ENCODE peak calls at places on chromosome 22, in ten cellular contexts. N is sigmoid colon; L is adrenal gland; Q is activated CD8-positive, alpha-beta T cell treated with anti-CD3 and anti-CD28 coated beads for 36 hours; K is AG10803; Z is progenitor cell of endocrine pancreas; T is astrocyte of the spinal cord; R is neural crest cell; F is mucosa of descending colon; A is fibroblast of pulmonary artery. B is an unnamed sample.

GRCh38 chr22:18035740-18036139 is 11.4 kb upstream of the MICAL3 start:
- DNase-seq in N (no peak), L (peak), Q (no peak), K (no peak), Z (no peak), T (no peak), R (no peak), F (no peak), A (no peak), B (no peak)

GRCh38 chr22:30209642-30210041 is 36.9 kb downstream of the LIF start:
- DNase-seq in N (no peak), L (no peak), Q (no peak), K (no peak), Z (no peak), T (no peak), R (no peak), F (no peak), A (no peak), B (no peak)

GRCh38 chr22:16793831-16794230 is 31.4 kb downstream of the XKR3 start:
- DNase-seq in N (no peak), L (no peak), Q (no peak), K (no peak), Z (no peak), T (no peak), R (no peak), F (no peak), A (no peak), B (no peak)

GRCh38 chr22:33476206-33476605 is 418.0 kb upstream of the SYN3 start:
- DNase-seq in N (no peak), L (no peak), Q (no peak), K (no peak), Z (no peak), T (no peak), R (no peak), F (no peak), A (no peak), B (no peak)

GRCh38 chr22:47067331-47067890 is 305.0 kb downstream of the TBC1D22A start:
- DNase-seq in N (no peak), L (no peak), Q (no peak), K (no peak), Z (no peak), T (no peak), R (no peak), F (no peak), A (no peak), B (no peak)

GRCh38 chr22:27405672-27406388 is 395.7 kb downstream of the MN1 start:
- DNase-seq in N (no peak), L (peak), Q (peak), K (peak), Z (peak), T (peak), R (peak), F (peak), A (peak), B (no peak)

GRCh38 chr22:16933274-16933923 is 74.6 kb downstream of the GAB4 start:
- DNase-seq in N (no peak), L (no peak), Q (no peak), K (no peak), Z (no peak), T (no peak), R (no peak), F (no peak), A (no peak), B (no peak)

GRCh38 chr22:50579752-50580151 is 1.5 kb upstream of the CPT1B start:
- DNase-seq in N (no peak), L (no peak), Q (no peak), K (no peak), Z (no peak), T (no peak), R (no peak), F (no peak), A (no peak), B (no peak)

GRCh38 chr22:47110817-47111443 is 348.5 kb downstream of the TBC1D22A start:
- DNase-seq in N (no peak), L (no peak), Q (no peak), K (peak), Z (no peak), T (no peak), R (no peak), F (no peak), A (peak), B (no peak)

GRCh38 chr22:31681625-31682345 is 19.8 kb upstream of the PISD start:
- DNase-seq in N (peak), L (peak), Q (no peak), K (peak), Z (no peak), T (peak), R (no peak), F (no peak), A (peak), B (no peak)

GRCh38 chr22:48739348-48740085 is 1088.2 kb downstream of the BRD1 start:
- DNase-seq in N (no peak), L (no peak), Q (no peak), K (no peak), Z (no peak), T (no peak), R (no peak), F (no peak), A (no peak), B (no peak)

GRCh38 chr22:47064416-47064815 is 302.0 kb downstream of the TBC1D22A start:
- DNase-seq in N (no peak), L (no peak), Q (no peak), K (no peak), Z (no peak), T (no peak), R (no peak), F (no peak), A (no peak), B (no peak)

GRCh38 chr22:30864441-30865420 is 103.8 kb downstream of the MORC2 start:
- DNase-seq in N (peak), L (no peak), Q (no peak), K (no peak), Z (no peak), T (no peak), R (no peak), F (no peak), A (no peak), B (no peak)

GRCh38 chr22:26322179-26322905 is 106.7 kb upstream of the ASPHD2 start:
- DNase-seq in N (no peak), L (no peak), Q (no peak), K (peak), Z (no peak), T (peak), R (no peak), F (no peak), A (peak), B (no peak)

GRCh38 chr22:48096846-48097665 is 1334.6 kb downstream of the TBC1D22A start:
- DNase-seq in N (peak), L (no peak), Q (no peak), K (no peak), Z (no peak), T (no peak), R (no peak), F (no peak), A (no peak), B (no peak)

GRCh38 chr22:46432164-46433068 is 96.9 kb downstream of the TRMU start:
- DNase-seq in N (no peak), L (peak), Q (peak), K (peak), Z (no peak), T (no peak), R (no peak), F (peak), A (no peak), B (peak)

GRCh38 chr22:38435010-38435409 is 20.0 kb downstream of the KCNJ4 start:
- DNase-seq in N (no peak), L (no peak), Q (peak), K (no peak), Z (no peak), T (no peak), R (no peak), F (no peak), A (no peak), B (no peak)
- TF ChIP-seq CTCF in N (no peak), L (no peak), Q (no peak), K (no peak), Z (no peak), T (no peak), R (no peak), F (no peak), A (no peak), B (no peak)

GRCh38 chr22:43092085-43092484 is 2.9 kb upstream of the TTLL1 start:
- DNase-seq in N (no peak), L (no peak), Q (no peak), K (no peak), Z (no peak), T (no peak), R (no peak), F (no peak), A (no peak), B (no peak)

GRCh38 chr22:43096420-43096819 is 7.2 kb upstream of the TTLL1 start:
- DNase-seq in N (no peak), L (no peak), Q (no peak), K (no peak), Z (no peak), T (no peak), R (no peak), F (no peak), A (no peak), B (no peak)

GRCh38 chr22:43090130-43090789 is 1.1 kb upstream of the TTLL1 start:
- DNase-seq in N (peak), L (peak), Q (peak), K (peak), Z (no peak), T (peak), R (no peak), F (peak), A (peak), B (no peak)

GRCh38 chr22:43094551-43094950 is 5.4 kb upstream of the TTLL1 start:
- DNase-seq in N (no peak), L (no peak), Q (no peak), K (no peak), Z (no peak), T (no peak), R (no peak), F (no peak), A (no peak), B (no peak)

DNA sequence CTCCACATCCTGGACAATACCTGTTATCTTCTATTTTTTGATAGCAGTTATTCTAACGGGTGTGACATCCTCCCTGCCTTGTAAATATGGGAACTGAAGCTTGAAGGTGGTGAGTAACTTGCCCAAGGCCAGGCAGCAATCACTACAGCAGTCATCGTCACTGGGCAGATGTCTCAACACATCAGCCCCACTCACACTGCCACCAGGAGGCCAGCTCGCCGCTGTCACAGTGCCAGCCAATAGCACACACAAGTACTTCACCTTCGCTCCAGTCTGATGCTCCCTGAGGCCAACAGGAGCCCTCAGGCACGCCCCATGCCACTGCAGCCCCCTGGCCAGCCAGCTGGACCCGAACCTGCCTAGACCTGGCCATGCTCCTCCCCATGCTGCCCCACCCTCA is 4.9 kb upstream of the TTLL1 start:
- DNase-seq in N (no peak), L (peak), Q (no peak), K (peak), Z (no peak), T (no peak), R (no peak), F (peak), A (peak), B (no peak)
- TF ChIP-seq CTCF in N (no peak), L (peak), Q (no peak), K (no peak), Z (no peak), T (peak), R (peak), F (no peak), A (no peak), B (no peak)

GRCh38 chr22:37223965-37224551 is 11.8 kb upstream of the SSTR3 start:
- DNase-seq in N (no peak), L (no peak), Q (peak), K (no peak), Z (no peak), T (no peak), R (no peak), F (no peak), A (no peak), B (no peak)

GRCh38 chr22:37224757-37225420 is 12.6 kb upstream of the SSTR3 start:
- DNase-seq in N (no peak), L (no peak), Q (peak), K (no peak), Z (no peak), T (no peak), R (no peak), F (no peak), A (no peak), B (no peak)

GRCh38 chr22:37220543-37220968 is 8.3 kb upstream of the SSTR3 start:
- DNase-seq in N (no peak), L (no peak), Q (peak), K (no peak), Z (no peak), T (no peak), R (no peak), F (no peak), A (no peak), B (no peak)

GRCh38 chr22:37221424-37222336 is 9.4 kb upstream of the SSTR3 start:
- DNase-seq in N (no peak), L (no peak), Q (peak), K (no peak), Z (no peak), T (no peak), R (no peak), F (no peak), A (no peak), B (no peak)

GRCh38 chr22:37222440-37222971 is 10.2 kb upstream of the SSTR3 start:
- DNase-seq in N (no peak), L (no peak), Q (peak), K (no peak), Z (no peak), T (no peak), R (no peak), F (no peak), A (no peak), B (no peak)
- TF ChIP-seq CTCF in N (no peak), L (no peak), Q (no peak), K (no peak), Z (no peak), T (no peak), R (no peak), F (no peak), A (no peak), B (no peak)

GRCh38 chr22:22021160-22021750 is 38.7 kb upstream of the TOP3B start:
- DNase-seq in N (no peak), L (no peak), Q (no peak), K (no peak), Z (no peak), T (no peak), R (no peak), F (no peak), A (no peak), B (no peak)

GRCh38 chr22:22023581-22024137 is 41.1 kb upstream of the TOP3B start:
- DNase-seq in N (no peak), L (no peak), Q (no peak), K (no peak), Z (no peak), T (no peak), R (no peak), F (no peak), A (no peak), B (no peak)

GRCh38 chr22:22020425-22020852 is 37.9 kb upstream of the TOP3B start:
- DNase-seq in N (no peak), L (no peak), Q (no peak), K (no peak), Z (no peak), T (no peak), R (no peak), F (no peak), A (no peak), B (no peak)

GRCh38 chr22:22022977-22023534 is 40.5 kb upstream of the TOP3B start:
- DNase-seq in N (no peak), L (no peak), Q (no peak), K (no peak), Z (no peak), T (no peak), R (no peak), F (no peak), A (no peak), B (no peak)

GRCh38 chr22:22022255-22022840 is 39.8 kb upstream of the TOP3B start:
- DNase-seq in N (no peak), L (no peak), Q (no peak), K (no peak), Z (no peak), T (no peak), R (no peak), F (no peak), A (no peak), B (no peak)
- TF ChIP-seq CTCF in N (no peak), L (no peak), Q (no peak), K (no peak), Z (no peak), T (no peak), R (no peak), F (no peak), A (no peak), B (no peak)

DNA sequence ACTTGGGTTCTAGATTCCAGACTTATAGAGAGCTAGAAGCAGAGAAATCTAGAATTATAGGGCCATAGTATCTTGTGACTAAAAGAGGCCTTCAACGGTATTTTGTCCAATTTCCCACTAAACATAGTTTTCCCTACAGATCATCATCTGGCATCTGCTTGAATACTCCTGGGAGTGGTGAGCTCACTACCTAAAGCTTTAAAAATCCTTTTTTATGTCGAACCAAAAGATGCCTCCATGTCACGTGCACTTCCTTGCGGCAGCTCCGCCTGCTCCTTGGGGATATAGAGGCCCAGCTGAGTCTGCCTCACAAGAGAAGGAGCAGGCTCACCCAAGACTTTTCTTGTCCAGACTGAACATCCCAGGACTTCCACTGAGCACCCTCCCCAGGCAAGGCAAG is 4.3 kb upstream of the MB start:
- DNase-seq in N (no peak), L (no peak), Q (no peak), K (peak), Z (no peak), T (no peak), R (no peak), F (no peak), A (no peak), B (no peak)
- TF ChIP-seq CTCF in N (no peak), L (no peak), Q (no peak), K (no peak), Z (no peak), T (no peak), R (no peak), F (no peak), A (no peak), B (no peak)

GRCh38 chr22:39927544-39927943 is 26.7 kb downstream of the GRAP2 start:
- DNase-seq in N (no peak), L (no peak), Q (peak), K (no peak), Z (no peak), T (no peak), R (no peak), F (no peak), A (no peak), B (no peak)
- TF ChIP-seq CTCF in N (no peak), L (no peak), Q (peak), K (no peak), Z (peak), T (no peak), R (peak), F (no peak), A (peak), B (no peak)

DNA sequence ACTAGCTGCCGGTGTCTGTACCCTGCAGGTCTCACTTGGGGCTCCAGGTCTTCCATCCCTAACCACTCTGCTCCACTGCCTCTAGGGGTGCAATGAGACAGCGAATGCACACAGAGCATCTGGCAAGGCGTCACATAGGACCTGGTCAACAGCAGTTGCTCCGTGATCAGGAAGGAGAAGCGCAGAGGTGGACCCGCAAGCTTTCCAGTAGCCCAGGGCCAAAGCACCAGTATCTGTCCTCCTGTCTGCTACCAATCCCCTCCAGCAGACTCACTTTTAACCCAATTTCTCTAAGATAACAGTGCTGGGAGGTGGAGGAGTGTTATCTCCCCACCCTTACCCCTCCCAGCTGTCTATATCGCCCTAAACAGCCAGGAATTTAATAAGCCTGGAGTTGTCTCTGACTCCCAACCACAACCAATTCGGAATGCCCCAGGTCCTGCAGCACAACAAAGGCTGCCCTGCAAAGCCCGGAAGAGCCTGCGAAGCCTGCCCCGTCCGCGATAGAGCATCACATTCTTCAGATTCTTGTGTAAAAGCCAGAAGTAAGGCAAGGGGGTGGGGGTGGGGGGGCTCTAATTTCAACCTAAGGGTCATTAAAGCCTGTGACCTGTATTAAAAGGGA is 19.3 kb downstream of the MYH9 start:
- DNase-seq in N (no peak), L (no peak), Q (peak), K (peak), Z (no peak), T (peak), R (no peak), F (no peak), A (peak), B (no peak)
- TF ChIP-seq CTCF in N (no peak), L (no peak), Q (peak), K (no peak), Z (no peak), T (peak), R (peak), F (no peak), A (peak), B (no peak)

GRCh38 chr22:37316875-37317371 is 34.6 kb downstream of the CYTH4 start:
- DNase-seq in N (peak), L (peak), Q (peak), K (peak), Z (peak), T (peak), R (peak), F (peak), A (peak), B (peak)

GRCh38 chr22:37316405-37316804 is 34.1 kb downstream of the CYTH4 start:
- DNase-seq in N (no peak), L (no peak), Q (no peak), K (no peak), Z (no peak), T (no peak), R (no peak), F (no peak), A (no peak), B (no peak)

GRCh38 chr22:37317698-37318210 is 35.4 kb downstream of the CYTH4 start:
- DNase-seq in N (no peak), L (no peak), Q (no peak), K (no peak), Z (no peak), T (no peak), R (no peak), F (no peak), A (no peak), B (no peak)

GRCh38 chr22:37319469-37319868 is 37.2 kb downstream of the CYTH4 start:
- DNase-seq in N (no peak), L (no peak), Q (no peak), K (no peak), Z (no peak), T (no peak), R (no peak), F (no peak), A (no peak), B (no peak)

DNA sequence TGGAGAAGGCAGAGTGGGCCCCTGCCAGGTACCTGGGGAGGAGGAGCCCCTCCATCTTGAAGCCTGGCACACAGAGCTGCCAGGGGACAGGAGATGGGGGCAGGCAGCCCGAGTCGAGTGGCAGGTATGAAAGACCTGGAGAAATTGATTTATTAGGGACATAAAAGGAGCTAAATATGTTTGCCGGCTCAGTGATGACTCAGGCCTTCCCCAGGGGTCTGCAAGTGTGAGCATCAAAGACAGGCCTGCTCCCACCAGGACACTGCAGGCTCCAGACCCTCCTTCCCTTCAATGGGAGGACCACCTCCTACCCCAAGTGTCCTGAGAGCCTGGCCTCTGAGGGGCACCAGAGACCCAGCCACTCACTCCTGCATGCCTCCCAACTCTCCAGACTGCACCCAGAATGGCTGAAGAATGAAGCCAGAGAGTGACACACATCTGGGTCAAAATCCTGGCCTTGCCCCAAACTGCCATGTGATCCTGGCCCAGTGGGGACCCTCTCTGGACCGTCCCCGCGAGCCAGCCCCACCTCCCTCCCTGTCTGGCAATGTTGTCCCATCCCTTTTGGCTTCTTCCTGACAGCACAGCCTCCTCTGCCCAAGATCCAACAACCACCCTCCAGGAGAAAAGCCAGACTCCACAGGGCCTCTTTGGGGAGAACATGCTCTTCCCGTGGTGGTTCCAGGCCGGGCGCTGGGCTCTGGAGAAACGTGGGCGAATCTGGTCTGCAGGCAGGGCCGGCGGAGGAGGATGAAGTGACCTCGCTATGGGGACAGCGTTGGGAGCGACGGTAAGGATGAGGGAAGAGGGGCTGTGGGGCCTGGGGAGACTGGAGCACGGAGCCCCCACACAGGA is 36.2 kb downstream of the CYTH4 start:
- DNase-seq in N (no peak), L (no peak), Q (no peak), K (no peak), Z (no peak), T (no peak), R (no peak), F (no peak), A (no peak), B (no peak)
- TF ChIP-seq CTCF in N (no peak), L (no peak), Q (no peak), K (no peak), Z (no peak), T (no peak), R (no peak), F (no peak), A (no peak), B (no peak)

B was measured in natural killer cell.